ENCODE peak calls at places on chromosome 12, in seven cellular contexts. Z is OCI-LY7, S is mesothelial cell of epicardium, X is Calu3, R is ovary, V is bronchial epithelial cell, J is endothelial cell. N is an unnamed sample.

GRCh38 chr12:131801254-131801866 is 26.8 kb upstream of the MMP17 start:
- DNase-seq in Z (no peak), S (no peak), X (no peak), R (no peak), V (no peak), J (no peak), N (no peak)

GRCh38 chr12:130524759-130525158 is 187.1 kb downstream of the PIWIL1 start:
- DNase-seq in Z (no peak), S (no peak), X (no peak), R (no peak), V (no peak), J (no peak), N (no peak)

GRCh38 chr12:107144990-107145389 is 51.6 kb upstream of the CRY1 start:
- DNase-seq in Z (no peak), S (no peak), X (no peak), R (no peak), V (no peak), J (no peak), N (peak; percentile 23)

GRCh38 chr12:104155711-104156555 is 17.9 kb upstream of the NFYB start:
- DNase-seq in Z (no peak), S (no peak), X (no peak), R (no peak), V (no peak), J (no peak), N (no peak)

GRCh38 chr12:106753526-106753925 is 21.0 kb upstream of the RIC8B start:
- DNase-seq in Z (peak; percentile 92), S (no peak), X (no peak), R (no peak), V (peak; percentile 22), J (no peak), N (no peak)

GRCh38 chr12:54562720-54563356 is 13.4 kb downstream of the PDE1B start:
- DNase-seq in Z (no peak), S (no peak), X (no peak), R (no peak), V (no peak), J (no peak), N (no peak)

GRCh38 chr12:110102255-110102654 is 21.9 kb upstream of the IFT81 start:
- DNase-seq in Z (peak; percentile 79), S (no peak), X (peak; percentile 53), R (no peak), V (peak; percentile 67), J (peak; percentile 38), N (peak; percentile 88)

GRCh38 chr12:11652351-11653040 is 3.0 kb downstream of the ETV6 start:
- DNase-seq in Z (peak; percentile 50), S (no peak), X (peak; percentile 21), R (no peak), V (peak; percentile 45), J (no peak), N (no peak)

GRCh38 chr12:71865166-71865713 is 25.7 kb downstream of the TBC1D15 start:
- DNase-seq in Z (no peak), S (no peak), X (no peak), R (no peak), V (peak; percentile 76), J (no peak), N (peak; percentile 26)

GRCh38 chr12:102010265-102010994 is 51.4 kb downstream of the WASHC3 start:
- DNase-seq in Z (peak; percentile 85), S (no peak), X (no peak), R (no peak), V (no peak), J (no peak), N (no peak)

GRCh38 chr12:76450690-76451089 is 102.5 kb upstream of the BBS10 start:
- DNase-seq in Z (no peak), S (no peak), X (no peak), R (no peak), V (peak; percentile 96), J (no peak), N (peak; percentile 78)

GRCh38 chr12:3207858-3208257 is 130.7 kb downstream of the TSPAN9 start:
- DNase-seq in Z (no peak), S (no peak), X (no peak), R (no peak), V (no peak), J (no peak), N (no peak)
- TF ChIP-seq CTCF in Z (peak; percentile 74), S (no peak), X (no peak), R (no peak), V (peak; percentile 42), J (no peak), N (no peak)

DNA sequence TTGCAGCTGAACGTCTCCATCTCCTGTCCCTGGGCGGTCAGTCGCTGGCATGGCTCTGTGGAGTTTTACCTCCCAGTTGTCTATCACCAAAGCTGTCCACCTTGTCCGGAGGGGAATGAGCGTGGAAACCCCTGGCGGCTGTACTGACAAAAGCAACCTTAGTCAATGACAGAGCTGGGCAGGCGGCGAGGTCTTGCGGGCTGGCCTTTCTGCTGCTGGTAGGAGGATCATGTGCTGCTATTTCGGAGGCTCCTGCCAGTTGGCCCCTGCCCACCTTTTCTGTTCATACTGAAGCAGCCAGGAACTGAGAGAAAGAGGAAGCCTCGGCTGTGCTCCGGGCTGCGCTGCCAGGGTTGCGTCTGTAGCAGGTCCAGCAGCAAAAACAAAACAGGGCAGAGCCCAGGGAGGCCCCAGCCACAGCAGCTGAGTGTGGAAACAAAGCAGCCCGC is 57.7 kb downstream of the HMGA2 start:
- DNase-seq in Z (no peak), S (no peak), X (no peak), R (peak; percentile 83), V (no peak), J (peak; percentile 47), N (no peak)
- TF ChIP-seq CTCF in Z (no peak), S (no peak), X (no peak), R (no peak), V (peak; percentile 28), J (no peak), N (no peak)

DNA sequence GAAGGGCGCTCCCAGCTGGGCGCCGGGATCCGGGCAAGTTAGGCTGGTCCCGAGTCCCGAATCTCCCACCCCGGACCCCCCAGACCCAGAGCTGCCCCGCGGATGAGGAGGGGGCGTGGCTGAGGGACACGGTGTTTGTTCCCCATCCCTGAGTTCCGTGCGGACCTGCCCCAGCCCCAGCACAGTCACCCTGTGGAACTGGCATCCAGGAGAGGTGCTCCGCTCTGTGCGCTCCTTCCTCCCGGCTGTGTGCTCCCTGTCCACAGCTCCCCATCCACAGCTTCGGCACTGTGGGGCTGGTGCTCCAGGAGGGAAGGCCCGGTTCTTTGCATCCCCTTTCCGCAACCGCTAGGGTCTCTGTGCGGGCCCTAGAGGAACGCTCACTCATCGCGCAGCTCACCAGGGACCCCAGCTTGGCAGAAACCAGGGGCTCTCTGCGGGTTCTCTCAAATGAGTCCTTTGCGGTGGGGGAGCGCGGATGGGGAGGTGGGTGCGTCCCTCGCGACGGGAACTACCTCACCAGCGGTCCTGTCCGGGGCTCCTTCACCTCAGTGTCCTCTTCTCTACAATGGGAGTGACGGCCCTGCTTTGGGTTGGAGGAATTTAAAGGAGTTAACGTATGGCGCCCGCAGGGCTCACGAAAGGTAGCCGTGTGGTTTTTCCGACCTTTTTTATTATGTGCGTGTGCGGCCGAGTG is 829 bp downstream of the TMEM132C start:
- DNase-seq in Z (no peak), S (no peak), X (no peak), R (peak; percentile 22), V (no peak), J (no peak), N (no peak)
- TF ChIP-seq CTCF in Z (no peak), S (no peak), X (no peak), R (no peak), V (no peak), J (no peak), N (no peak)

GRCh38 chr12:108374596-108375320 is 35.6 kb upstream of the CMKLR1 start:
- DNase-seq in Z (no peak), S (no peak), X (no peak), R (no peak), V (no peak), J (no peak), N (no peak)
- TF ChIP-seq CTCF in Z (no peak), S (no peak), X (no peak), R (no peak), V (no peak), J (no peak), N (no peak)

GRCh38 chr12:119775246-119775895 is 101.7 kb downstream of the CIT start:
- DNase-seq in Z (no peak), S (no peak), X (no peak), R (no peak), V (no peak), J (no peak), N (no peak)

GRCh38 chr12:119781804-119782203 is 95.3 kb downstream of the CIT start:
- DNase-seq in Z (peak; percentile 33), S (no peak), X (no peak), R (no peak), V (no peak), J (no peak), N (no peak)

GRCh38 chr12:119783787-119784186 is 93.3 kb downstream of the CIT start:
- DNase-seq in Z (no peak), S (no peak), X (no peak), R (no peak), V (no peak), J (no peak), N (no peak)

GRCh38 chr12:119784673-119785072 is 92.4 kb downstream of the CIT start:
- DNase-seq in Z (no peak), S (no peak), X (no peak), R (no peak), V (no peak), J (no peak), N (no peak)

DNA sequence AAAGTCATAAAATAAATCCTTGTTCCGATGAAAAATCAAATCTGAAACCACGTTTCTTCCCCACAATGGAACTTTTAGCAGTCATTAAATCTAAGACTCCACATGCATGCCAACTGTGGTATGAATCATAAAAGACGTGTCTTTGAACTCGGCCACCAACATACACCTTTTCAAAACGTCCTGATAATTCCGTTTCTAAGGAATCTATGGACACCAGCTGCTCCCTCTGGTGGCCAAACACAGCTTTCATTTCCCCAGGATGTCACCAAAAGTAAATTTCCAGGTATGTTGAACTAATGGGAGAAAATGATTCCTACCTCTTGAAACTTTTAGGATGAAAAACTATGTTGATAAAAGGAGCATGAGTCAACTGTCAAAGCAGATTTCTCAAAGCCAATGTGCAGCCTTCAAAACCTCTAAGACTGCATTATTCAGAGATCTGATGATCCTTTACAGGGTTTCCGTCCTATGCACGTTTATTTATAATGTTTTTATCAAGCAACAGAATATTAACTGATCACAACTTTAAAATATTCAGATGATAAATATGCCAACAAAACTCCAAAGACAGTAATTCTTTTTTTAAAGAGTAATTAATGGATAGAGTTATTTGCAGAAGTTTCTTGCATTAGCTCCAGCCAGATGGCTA is 96.2 kb downstream of the CIT start:
- DNase-seq in Z (no peak), S (no peak), X (peak; percentile 71), R (no peak), V (peak; percentile 80), J (peak; percentile 45), N (peak; percentile 60)
- TF ChIP-seq CTCF in Z (peak; percentile 80), S (peak; percentile 83), X (peak; percentile 70), R (peak; percentile 23), V (peak; percentile 71), J (peak; percentile 82), N (peak; percentile 84)

GRCh38 chr12:62827855-62828254 is 107.1 kb downstream of the PPM1H start:
- DNase-seq in Z (no peak), S (no peak), X (no peak), R (no peak), V (no peak), J (no peak), N (no peak)
- TF ChIP-seq CTCF in Z (no peak), S (no peak), X (no peak), R (no peak), V (no peak), J (no peak), N (no peak)

DNA sequence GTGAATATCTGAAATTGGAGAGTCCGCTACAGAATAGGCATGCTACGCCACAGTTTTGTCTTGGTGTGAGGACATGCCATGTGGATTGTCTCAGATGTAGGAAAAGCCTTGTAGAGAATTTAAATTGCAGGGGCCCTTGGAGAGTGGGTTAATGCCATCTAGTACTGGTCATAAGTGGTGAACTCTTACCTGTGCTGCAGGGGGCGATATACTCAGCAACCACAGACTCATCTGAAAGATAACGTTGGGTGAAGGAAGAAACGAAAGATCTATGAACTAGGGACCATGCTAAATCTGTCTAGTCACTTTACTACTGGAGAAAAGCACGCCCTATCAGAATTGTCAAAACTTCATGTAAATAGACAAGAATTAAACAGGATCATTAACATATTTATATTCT is 33.7 kb upstream of the A2M start:
- DNase-seq in Z (peak; percentile 12), S (no peak), X (no peak), R (no peak), V (peak; percentile 20), J (no peak), N (no peak)
- TF ChIP-seq CTCF in Z (peak; percentile 66), S (no peak), X (no peak), R (no peak), V (peak; percentile 41), J (peak; percentile 18), N (no peak)